ENCODE peak calls at places on chromosomes 12 and 14, in five cellular contexts. N is IMR-90, A is neuronal stem cell, C is H1, G is mesenchymal stem cell. R is an unnamed sample.

GRCh38 chr12:66708704-66709443 is 30.0 kb upstream of the GRIP1 start:
- DNase-seq in A (no peak), G (peak), N (peak), C (no peak), R (no peak)

GRCh38 chr14:104425763-104426691 is 153.5 kb upstream of the C14orf180 start:
- DNase-seq in G (no peak), N (no peak), C (no peak), A (no peak), R (no peak)

GRCh38 chr12:132556216-132556615 is 54.2 kb downstream of the LRCOL1 start:
- DNase-seq in A (no peak), C (no peak), N (no peak), G (no peak), R (no peak)

GRCh38 chr12:16198884-16199283 is 78.6 kb downstream of the SLC15A5 start:
- DNase-seq in N (no peak), G (no peak), C (no peak), A (peak), R (peak)

GRCh38 chr12:32264995-32265394 is 134.4 kb upstream of the FGD4 start:
- DNase-seq in N (peak), C (no peak), G (peak), A (no peak), R (no peak)

GRCh38 chr12:104751024-104751570 is 207.0 kb downstream of the SLC41A2 start:
- DNase-seq in G (no peak), A (no peak), C (no peak), N (no peak), R (peak)

GRCh38 chr14:64061115-64061514 is 208.3 kb downstream of the SYNE2 start:
- DNase-seq in C (no peak), N (no peak), G (no peak), A (no peak), R (no peak)

GRCh38 chr14:96177766-96178377 is 26.8 kb upstream of the BDKRB2 start:
- DNase-seq in G (peak), C (no peak), A (no peak), N (no peak), R (no peak)

GRCh38 chr12:92341333-92341691 is 195.7 kb upstream of the BTG1 start:
- DNase-seq in A (no peak), G (peak), N (no peak), C (no peak), R (no peak)

GRCh38 chr12:57766464-57767311 is at the start of gene CYP27B1:
- DNase-seq in N (peak), G (no peak), A (no peak), C (peak), R (peak)

GRCh38 chr12:104360157-104360556 is 56.6 kb downstream of the EID3 start:
- DNase-seq in C (no peak), G (no peak), N (peak), A (no peak), R (no peak)

GRCh38 chr12:87074801-87075200 is 818.6 kb upstream of the MGAT4C start:
- DNase-seq in A (no peak), C (no peak), G (no peak), N (peak), R (no peak)

GRCh38 chr12:40141996-40142395 is 36.1 kb upstream of the SLC2A13 start:
- DNase-seq in C (no peak), A (no peak), G (no peak), N (no peak), R (no peak)

GRCh38 chr12:54398995-54399793 is 14.7 kb upstream of the ZNF385A start:
- DNase-seq in N (peak), G (peak), A (peak), C (no peak), R (peak)

GRCh38 chr14:55819610-55820304 is 239.8 kb downstream of the KTN1 start:
- DNase-seq in A (no peak), G (peak), C (no peak), N (no peak), R (no peak)

GRCh38 chr12:41286426-41286825 is 98.3 kb downstream of the PDZRN4 start:
- DNase-seq in A (no peak), N (no peak), G (peak), C (no peak), R (no peak)

GRCh38 chr12:53569174-53569557 is 57.0 kb downstream of the ATF7 start:
- DNase-seq in C (peak), N (peak), G (peak), A (no peak), R (no peak)

GRCh38 chr12:20350495-20350894 is 17.8 kb upstream of the PDE3A start:
- DNase-seq in N (peak), C (no peak), A (no peak), G (peak), R (no peak)

GRCh38 chr12:101018540-101018939 is 191.5 kb downstream of the SLC5A8 start:
- DNase-seq in A (no peak), C (peak), N (peak), G (peak), R (no peak)

GRCh38 chr12:70180140-70180539 is 63.1 kb upstream of the CNOT2 start:
- DNase-seq in N (no peak), A (no peak), G (no peak), C (no peak), R (no peak)

GRCh38 chr12:1457901-1458300 is 136.5 kb downstream of the FBXL14 start:
- DNase-seq in C (no peak), G (peak), N (peak), A (no peak), R (no peak)

GRCh38 chr12:50065726-50066310 is 8.4 kb downstream of the ASIC1 start:
- DNase-seq in A (no peak), C (no peak), N (peak), G (no peak), R (no peak)

GRCh38 chr12:45051490-45052105 is 699 bp upstream of the DBX2 start:
- DNase-seq in G (no peak), A (no peak), C (no peak), N (no peak), R (peak)

GRCh38 chr12:122609696-122610095 is 82.6 kb downstream of the KNTC1 start:
- DNase-seq in A (no peak), C (no peak), G (no peak), N (no peak), R (no peak)

GRCh38 chr12:103538397-103538796 is 42.6 kb upstream of the C12orf42 start:
- DNase-seq in C (no peak), A (no peak), N (no peak), G (no peak), R (no peak)

GRCh38 chr14:105229099-105229655 is 19.2 kb upstream of the BTBD6 start:
- DNase-seq in C (no peak), G (no peak), N (no peak), A (no peak), R (no peak)

GRCh38 chr12:128570191-128571065 is 253.3 kb downstream of the SLC15A4 start:
- DNase-seq in C (no peak), A (no peak), G (no peak), N (no peak), R (no peak)

GRCh38 chr12:42904683-42905418 is 315.3 kb upstream of the PRICKLE1 start:
- DNase-seq in C (no peak), N (no peak), G (no peak), A (no peak), R (no peak)

GRCh38 chr12:27733052-27733656 is 22.5 kb downstream of the MRPS35 start:
- DNase-seq in A (no peak), N (peak), C (no peak), G (peak), R (no peak)

GRCh38 chr12:94586589-94587259 is 63.6 kb downstream of the TMCC3 start:
- DNase-seq in G (no peak), A (no peak), C (no peak), N (no peak), R (no peak)

GRCh38 chr12:87439990-87440827 is 589.0 kb downstream of the C12orf50 start:
- DNase-seq in N (peak), C (no peak), A (no peak), G (peak), R (no peak)

GRCh38 chr12:125775507-125775906 is 710.3 kb downstream of the AACS start:
- DNase-seq in C (no peak), G (no peak), N (no peak), A (no peak), R (no peak)

GRCh38 chr12:15278816-15279658 is 43.3 kb upstream of the PTPRO start:
- DNase-seq in G (peak), N (peak), A (no peak), C (no peak), R (no peak)

GRCh38 chr12:75337905-75338304 is 3.4 kb downstream of the GLIPR1L1 start:
- DNase-seq in A (no peak), C (no peak), G (no peak), N (no peak), R (no peak)

DNA sequence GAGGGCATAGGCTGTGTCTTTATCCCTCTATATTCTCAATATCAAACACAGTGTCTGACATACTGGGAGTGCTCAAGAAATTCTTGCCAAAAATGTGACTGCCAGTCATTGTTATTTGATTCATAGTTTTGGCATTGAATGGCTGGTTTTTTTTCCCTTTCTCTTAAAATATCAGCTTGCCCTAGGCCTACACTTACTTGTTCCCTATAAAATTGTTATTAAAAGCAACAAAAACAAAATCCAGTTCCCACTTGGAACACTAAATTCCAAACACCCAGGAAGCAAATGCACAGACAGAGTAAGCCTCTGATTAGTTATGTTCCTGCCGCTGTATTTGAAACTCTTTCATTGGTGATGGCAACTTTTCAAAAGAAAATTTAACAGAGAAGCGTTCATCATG is 110.7 kb downstream of the WIF1 start:
- DNase-seq in C (no peak), N (no peak), A (no peak), G (no peak), R (no peak)
- H2BK15ac ChIP-seq in C (no peak), N (no peak), A (no peak), G (no peak), R (no peak)

GRCh38 chr14:50532502-50533313 is at the start of gene MAP4K5:
- DNase-seq in A (peak), C (peak), N (peak), G (peak), R (peak)
- H4K91ac ChIP-seq in A (peak), C (peak), N (peak), G (peak), R (peak)

DNA sequence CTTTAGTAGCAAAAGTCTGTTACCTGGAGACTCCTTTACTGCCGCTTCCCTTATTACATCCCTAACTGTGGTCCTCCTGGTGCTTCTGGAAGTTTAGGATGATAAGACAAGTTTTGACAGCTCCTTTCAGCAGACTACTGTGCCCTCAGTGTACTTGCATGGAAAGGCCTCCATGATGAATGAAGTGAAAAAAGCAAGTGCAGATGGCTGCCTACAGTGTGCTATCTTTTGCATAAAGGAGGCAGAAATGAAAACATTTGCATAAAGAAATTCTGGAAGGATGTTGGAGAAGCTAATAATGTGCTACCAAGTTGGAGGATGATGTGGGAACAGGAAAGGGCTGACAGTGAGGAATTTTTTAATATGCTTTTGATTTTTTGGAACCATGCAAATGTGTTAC is 4.5 kb downstream of the TCTN2 start:
- DNase-seq in N (no peak), A (no peak), G (no peak), C (no peak), R (no peak)
- H2BK15ac ChIP-seq in N (no peak), A (no peak), G (no peak), C (no peak), R (no peak)

GRCh38 chr14:101761032-101761880 is at the start of gene PPP2R5C:
- DNase-seq in N (peak), C (peak), G (peak), A (peak), R (peak)
- H4K91ac ChIP-seq in N (no peak), C (peak), G (peak), A (no peak), R (no peak)

GRCh38 chr12:96457191-96457930 is 32.0 kb upstream of the CFAP54 start:
- DNase-seq in G (no peak), N (no peak), A (no peak), C (no peak), R (peak)
- H2BK15ac ChIP-seq in G (no peak), N (peak), A (no peak), C (no peak), R (no peak)

DNA sequence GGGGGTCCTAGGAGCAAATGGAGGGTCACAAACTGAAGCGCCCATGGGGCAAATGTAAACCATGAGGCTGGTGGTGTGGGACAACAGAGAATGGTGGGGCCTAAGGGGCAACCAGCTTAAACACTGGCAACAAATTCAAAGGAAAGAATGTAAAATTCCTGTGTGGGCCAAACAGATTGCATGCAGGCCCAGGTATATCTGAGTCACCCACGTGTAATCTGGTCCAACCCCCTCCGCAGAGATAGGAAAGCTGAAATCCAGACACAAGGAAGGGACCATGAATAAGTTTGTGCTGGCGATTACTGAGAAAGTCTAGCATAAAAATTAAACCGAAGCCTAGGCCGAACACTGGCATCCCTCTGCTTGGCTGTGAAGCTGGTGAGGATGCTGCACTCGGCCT is 71.6 kb downstream of the ITPK1 start:
- DNase-seq in C (no peak), N (no peak), G (no peak), A (no peak), R (no peak)
- H4K91ac ChIP-seq in C (no peak), N (no peak), G (no peak), A (no peak), R (no peak)

GRCh38 chr12:124567673-124568373 is 411 bp upstream of the NCOR2 start:
- DNase-seq in G (peak), C (no peak), A (peak), N (peak), R (peak)
- H2BK15ac ChIP-seq in G (no peak), C (no peak), A (peak), N (peak), R (no peak)

GRCh38 chr12:96155181-96155580 is 39.0 kb upstream of the ELK3 start:
- DNase-seq in C (no peak), A (no peak), G (no peak), N (no peak), R (no peak)
- H4K91ac ChIP-seq in C (no peak), A (no peak), G (no peak), N (no peak), R (no peak)